ENCODE peak calls at places on chromosomes 12 and 14, in six cellular contexts. X, W, E, U, G and H are unnamed samples.

GRCh38 chr12:96343347-96343954 is 56.8 kb downstream of the CDK17 start:
- ATAC-seq in G (peak), U (no peak), E (no peak), W (no peak), X (no peak), H (no peak)

GRCh38 chr12:67088401-67089118 is 180.6 kb upstream of the CAND1 start:
- ATAC-seq in E (no peak), W (no peak), U (no peak), X (peak), G (no peak), H (no peak)

GRCh38 chr14:96903444-96904023 is 106.4 kb downstream of the VRK1 start:
- ATAC-seq in W (no peak), X (no peak), E (no peak), U (no peak), G (no peak), H (no peak)

GRCh38 chr12:76883826-76884225 is 5.0 kb upstream of the CSRP2 start:
- ATAC-seq in X (no peak), U (no peak), G (no peak), E (no peak), W (no peak), H (no peak)

GRCh38 chr12:69101505-69101904 is 137.9 kb upstream of the CPSF6 start:
- ATAC-seq in E (no peak), W (no peak), U (no peak), G (no peak), X (peak), H (no peak)

GRCh38 chr14:64728106-64728505 is 23.9 kb downstream of the PLEKHG3 start:
- ATAC-seq in X (no peak), G (no peak), E (no peak), W (no peak), U (no peak), H (no peak)

GRCh38 chr12:18139989-18140596 is 50.1 kb upstream of the RERGL start:
- ATAC-seq in E (no peak), X (no peak), U (no peak), W (no peak), G (peak), H (no peak)

GRCh38 chr12:96210376-96211055 is 16.3 kb downstream of the ELK3 start:
- ATAC-seq in G (no peak), E (no peak), W (no peak), U (no peak), X (no peak), H (no peak)

GRCh38 chr12:116639765-116640164 is 80.6 kb downstream of the MAP1LC3B2 start:
- ATAC-seq in W (no peak), E (no peak), G (no peak), X (no peak), U (no peak), H (no peak)

GRCh38 chr12:4434721-4435425 is 10.7 kb downstream of the FGF6 start:
- ATAC-seq in X (no peak), U (no peak), G (no peak), E (no peak), W (no peak), H (no peak)

GRCh38 chr14:68245146-68246073 is 425.8 kb downstream of the RAD51B start:
- ATAC-seq in E (peak), G (no peak), W (no peak), U (no peak), X (no peak), H (peak)

GRCh38 chr12:55955800-55956508 is 9.9 kb downstream of the PMEL start:
- ATAC-seq in E (peak), W (no peak), X (peak), G (peak), U (peak), H (no peak)

GRCh38 chr14:65840118-65840751 is 427.7 kb downstream of the FUT8 start:
- ATAC-seq in E (no peak), G (no peak), X (no peak), W (peak), U (no peak), H (no peak)

GRCh38 chr12:130847097-130847496 is 8.0 kb upstream of the STX2 start:
- ATAC-seq in W (no peak), U (no peak), E (peak), X (no peak), G (no peak), H (no peak)

GRCh38 chr12:92340441-92341332 is 195.0 kb upstream of the BTG1 start:
- ATAC-seq in X (no peak), G (peak), E (peak), W (no peak), U (no peak), H (no peak)

GRCh38 chr12:126182619-126183236 is 1117.5 kb downstream of the AACS start:
- ATAC-seq in E (no peak), U (no peak), X (no peak), W (no peak), G (no peak), H (no peak)

GRCh38 chr12:87323369-87323768 is 705.8 kb downstream of the C12orf50 start:
- ATAC-seq in E (no peak), X (no peak), U (no peak), G (no peak), W (no peak), H (no peak)

GRCh38 chr14:78746086-78746595 is 576.0 kb downstream of the NRXN3 start:
- ATAC-seq in X (no peak), G (no peak), W (no peak), E (no peak), U (no peak), H (no peak)

GRCh38 chr12:8493084-8493483 is 20.2 kb upstream of the CLEC4D start:
- ATAC-seq in U (no peak), E (no peak), G (peak), W (peak), X (no peak), H (peak)

GRCh38 chr12:59650594-59651229 is 54.9 kb downstream of the SLC16A7 start:
- ATAC-seq in U (no peak), X (no peak), G (no peak), W (no peak), E (no peak), H (no peak)

GRCh38 chr14:61090432-61091216 is 109.6 kb downstream of the SLC38A6 start:
- ATAC-seq in G (peak), X (peak), E (peak), W (no peak), U (no peak), H (no peak)

GRCh38 chr14:84127430-84127829 is 1402.5 kb upstream of the FLRT2 start:
- ATAC-seq in E (no peak), U (no peak), W (no peak), G (no peak), X (no peak), H (no peak)

GRCh38 chr12:52156757-52157565 is 34.9 kb downstream of the KRT80 start:
- ATAC-seq in W (peak), X (peak), U (peak), G (peak), E (peak), H (peak)
- TF ChIP-seq POLR2AphosphoS5 in W (no peak), X (no peak), U (no peak), G (no peak), E (no peak), H (no peak)

GRCh38 chr14:21384494-21384851 is 654 bp upstream of the SUPT16H start:
- ATAC-seq in W (no peak), X (no peak), G (peak), E (no peak), U (no peak), H (no peak)
- TF ChIP-seq POLR2A in W (no peak), X (no peak), G (no peak), E (no peak), U (no peak), H (no peak)

GRCh38 chr12:100717733-100718067 is 76.9 kb upstream of the ANO4 start:
- ATAC-seq in G (no peak), W (no peak), U (no peak), X (no peak), E (no peak), H (no peak)
- TF ChIP-seq POLR2AphosphoS5 in G (no peak), W (no peak), U (no peak), X (no peak), E (no peak), H (no peak)

DNA sequence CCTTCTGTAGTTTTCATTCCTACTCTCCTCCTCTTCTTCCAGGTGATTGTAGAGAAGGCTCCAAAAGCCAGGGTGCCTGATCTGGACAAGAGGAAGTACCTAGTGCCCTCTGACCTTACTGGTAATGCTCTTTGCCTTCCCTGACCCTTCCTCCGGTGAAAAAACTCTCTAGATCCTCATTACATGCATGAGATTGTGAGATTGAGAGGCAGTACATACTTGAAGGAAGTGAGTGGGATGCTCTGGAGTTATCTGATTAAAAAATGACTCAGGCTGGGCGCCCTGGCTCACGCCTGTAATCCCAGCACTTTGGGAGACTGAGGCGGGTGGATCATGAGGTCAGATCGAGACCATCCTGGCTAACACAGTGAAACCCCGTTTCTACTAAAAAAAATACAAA is 5.3 kb downstream of the GABARAPL1 start:
- ATAC-seq in X (no peak), U (no peak), E (no peak), G (no peak), W (no peak), H (no peak)
- TF ChIP-seq POLR2A in X (no peak), U (no peak), E (no peak), G (no peak), W (no peak), H (no peak)

GRCh38 chr14:44607701-44608100 is 100.6 kb upstream of the FSCB start:
- ATAC-seq in X (no peak), W (no peak), G (no peak), E (no peak), U (no peak), H (no peak)

GRCh38 chr14:44612002-44612401 is 104.9 kb upstream of the FSCB start:
- ATAC-seq in G (no peak), E (no peak), W (no peak), X (no peak), U (no peak), H (no peak)

GRCh38 chr14:44609201-44609600 is 102.1 kb upstream of the FSCB start:
- ATAC-seq in X (no peak), U (no peak), G (no peak), W (no peak), E (no peak), H (no peak)

GRCh38 chr14:44616204-44616603 is 109.1 kb upstream of the FSCB start:
- ATAC-seq in X (no peak), W (no peak), E (no peak), G (no peak), U (no peak), H (no peak)

DNA sequence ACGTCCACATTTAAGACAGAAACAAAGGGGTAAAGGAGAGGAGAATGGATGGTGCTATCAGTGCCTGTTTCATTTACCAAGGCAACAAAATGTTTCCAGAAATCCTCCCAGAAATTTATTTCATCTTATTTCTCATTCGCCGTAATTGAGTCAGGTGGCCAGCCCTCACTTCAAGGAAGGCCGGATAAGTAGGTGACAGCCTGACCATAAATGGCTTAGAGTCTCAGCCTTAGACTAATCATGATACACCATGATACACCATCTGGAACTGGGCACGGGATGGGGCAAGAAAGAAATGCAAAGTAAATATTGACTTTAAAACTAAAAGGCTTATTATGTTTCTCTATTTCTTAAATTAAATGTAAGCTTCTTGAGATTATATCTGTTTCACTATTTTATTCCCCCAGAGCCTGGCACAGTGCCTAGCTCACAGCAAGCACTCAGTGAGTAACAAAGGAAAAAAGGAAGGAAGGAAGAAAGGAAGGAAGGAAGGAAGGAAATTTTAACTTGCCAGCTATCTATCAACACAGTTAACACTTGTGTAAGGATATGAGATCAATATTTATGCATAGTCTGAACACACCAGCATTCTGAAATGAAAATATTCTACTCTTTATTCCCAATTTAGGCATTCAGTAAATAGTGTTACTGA is 106.1 kb upstream of the FSCB start:
- ATAC-seq in W (no peak), E (no peak), X (no peak), G (no peak), U (no peak), H (no peak)
- TF ChIP-seq POLR2AphosphoS5 in W (no peak), E (no peak), X (no peak), G (no peak), U (no peak), H (no peak)

GRCh38 chr12:113232787-113233585 is 11.7 kb downstream of the TPCN1 start:
- ATAC-seq in X (no peak), E (no peak), G (peak), U (no peak), W (peak), H (peak)
- TF ChIP-seq POLR2A in X (no peak), E (no peak), G (peak), U (no peak), W (no peak), H (no peak)

DNA sequence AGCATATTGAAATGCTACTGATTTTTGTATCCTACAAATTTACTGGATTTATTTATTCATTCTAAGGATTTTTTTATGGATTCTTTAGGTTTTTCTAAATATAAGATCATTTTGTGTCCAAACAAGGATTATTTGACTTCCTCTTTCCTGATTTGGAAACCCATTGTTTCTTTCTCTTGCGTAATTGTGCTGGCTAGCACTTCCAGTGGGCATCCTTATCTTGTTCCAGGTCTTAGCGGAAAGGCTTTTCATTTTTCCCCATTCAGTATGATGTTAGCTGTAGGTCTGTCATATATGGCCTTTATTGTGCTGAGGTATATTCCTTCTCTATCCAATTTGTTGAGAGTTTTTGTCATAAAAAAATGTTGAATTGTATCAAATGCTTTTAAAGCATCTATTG is 57.2 kb upstream of the RHOJ start:
- ATAC-seq in E (no peak), U (no peak), W (no peak), X (no peak), G (no peak), H (no peak)
- TF ChIP-seq POLR2AphosphoS5 in E (no peak), U (no peak), W (no peak), X (no peak), G (no peak), H (no peak)

GRCh38 chr12:120712654-120713053 is 2.4 kb downstream of the UNC119B start:
- ATAC-seq in U (no peak), E (no peak), G (no peak), W (no peak), X (no peak), H (no peak)

GRCh38 chr12:120711411-120711810 is 1.2 kb downstream of the UNC119B start:
- ATAC-seq in U (no peak), G (no peak), X (peak), W (no peak), E (no peak), H (no peak)

GRCh38 chr12:120708646-120709045 is 1.6 kb upstream of the UNC119B start:
- ATAC-seq in E (no peak), G (no peak), W (no peak), U (no peak), X (peak), H (no peak)

GRCh38 chr12:120710805-120711296 is 593 bp downstream of the UNC119B start:
- ATAC-seq in E (peak), X (peak), W (peak), G (peak), U (peak), H (peak)

GRCh38 chr12:120709976-120710804 is at the start of gene UNC119B:
- ATAC-seq in E (peak), U (peak), X (peak), G (peak), W (peak), H (peak)
- TF ChIP-seq POLR2A in E (peak), U (no peak), X (peak), G (peak), W (no peak), H (no peak)

GRCh38 chr12:88839486-88839885 is 259.2 kb upstream of the KITLG start:
- ATAC-seq in E (no peak), G (no peak), X (no peak), U (no peak), W (no peak), H (no peak)

GRCh38 chr12:88834226-88834625 is 254.0 kb upstream of the KITLG start:
- ATAC-seq in G (no peak), X (no peak), W (no peak), E (no peak), U (no peak), H (no peak)

GRCh38 chr12:88836156-88836555 is 255.9 kb upstream of the KITLG start:
- ATAC-seq in U (no peak), E (no peak), W (no peak), X (no peak), G (no peak), H (no peak)

GRCh38 chr12:88833641-88834116 is 253.4 kb upstream of the KITLG start:
- ATAC-seq in X (no peak), U (no peak), E (no peak), G (no peak), W (no peak), H (peak)
- TF ChIP-seq POLR2AphosphoS5 in X (no peak), U (no peak), E (no peak), G (no peak), W (no peak), H (peak)

GRCh38 chr12:110501722-110502448 is at the start of the genes RAD9B and VPS29:
- ATAC-seq in W (peak), E (peak), U (peak), X (peak), G (peak), H (peak)
- TF ChIP-seq POLR2A in W (peak), E (peak), U (peak), X (peak), G (peak), H (peak)